ENCODE peak calls at places on chromosomes 6 and 20, in six cellular contexts. One of them, this sample, is unnamed. For H3K9me3, the result is how much of the 10 kb centered on the place peaks cover.

GRCh38 chr20:63658749-63659187 is 656 bp downstream of the RTEL1 start:
- DNase-seq in H9: no peak
- DNase-seq in ovary: no peak
- DNase-seq in IMR-90: peak
- DNase-seq in fibroblast of lung: peak
- DNase-seq in tibial artery: no peak
- DNase-seq in this sample: peak

GRCh38 chr6:136599324-136600011 is 49.2 kb upstream of the MAP7 start:
- DNase-seq in H9: no peak
- DNase-seq in ovary: no peak
- DNase-seq in IMR-90: peak
- DNase-seq in fibroblast of lung: peak
- DNase-seq in tibial artery: no peak
- DNase-seq in this sample: peak

GRCh38 chr6:35686873-35687557 is 1.7 kb downstream of the FKBP5 start:
- DNase-seq in H9: no peak
- DNase-seq in ovary: no peak
- DNase-seq in IMR-90: no peak
- DNase-seq in fibroblast of lung: no peak
- DNase-seq in tibial artery: no peak
- DNase-seq in this sample: no peak

GRCh38 chr6:35945650-35946025 is 24.7 kb upstream of the SRPK1 start:
- DNase-seq in H9: no peak
- DNase-seq in ovary: no peak
- DNase-seq in IMR-90: peak
- DNase-seq in fibroblast of lung: peak
- DNase-seq in tibial artery: no peak
- DNase-seq in this sample: no peak

GRCh38 chr6:108080010-108080780 is 5.7 kb upstream of the OSTM1 start:
- DNase-seq in H9: peak
- DNase-seq in ovary: no peak
- DNase-seq in IMR-90: peak
- DNase-seq in fibroblast of lung: peak
- DNase-seq in tibial artery: no peak
- DNase-seq in this sample: no peak

GRCh38 chr6:106339334-106340029 is 13.9 kb upstream of the ATG5 start:
- DNase-seq in H9: peak
- DNase-seq in ovary: no peak
- DNase-seq in IMR-90: peak
- DNase-seq in fibroblast of lung: peak
- DNase-seq in tibial artery: peak
- DNase-seq in this sample: no peak

GRCh38 chr6:87421576-87421975 is 13.8 kb downstream of the CFAP206 start:
- DNase-seq in H9: no peak
- DNase-seq in ovary: no peak
- DNase-seq in IMR-90: no peak
- DNase-seq in fibroblast of lung: no peak
- DNase-seq in tibial artery: no peak
- DNase-seq in this sample: no peak

GRCh38 chr6:106077881-106078280 is 8.3 kb upstream of the PRDM1 start:
- DNase-seq in H9: no peak
- DNase-seq in ovary: no peak
- DNase-seq in IMR-90: peak
- DNase-seq in fibroblast of lung: no peak
- DNase-seq in tibial artery: no peak
- DNase-seq in this sample: no peak

GRCh38 chr20:45367126-45367525 is 4.2 kb downstream of the SYS1 start:
- DNase-seq in H9: no peak
- DNase-seq in ovary: no peak
- DNase-seq in IMR-90: no peak
- DNase-seq in fibroblast of lung: no peak
- DNase-seq in tibial artery: no peak
- DNase-seq in this sample: no peak

GRCh38 chr20:23161968-23162696 is 76.0 kb upstream of the CD93 start:
- DNase-seq in H9: peak
- DNase-seq in ovary: no peak
- DNase-seq in IMR-90: no peak
- DNase-seq in fibroblast of lung: peak
- DNase-seq in tibial artery: peak
- DNase-seq in this sample: peak

DNA sequence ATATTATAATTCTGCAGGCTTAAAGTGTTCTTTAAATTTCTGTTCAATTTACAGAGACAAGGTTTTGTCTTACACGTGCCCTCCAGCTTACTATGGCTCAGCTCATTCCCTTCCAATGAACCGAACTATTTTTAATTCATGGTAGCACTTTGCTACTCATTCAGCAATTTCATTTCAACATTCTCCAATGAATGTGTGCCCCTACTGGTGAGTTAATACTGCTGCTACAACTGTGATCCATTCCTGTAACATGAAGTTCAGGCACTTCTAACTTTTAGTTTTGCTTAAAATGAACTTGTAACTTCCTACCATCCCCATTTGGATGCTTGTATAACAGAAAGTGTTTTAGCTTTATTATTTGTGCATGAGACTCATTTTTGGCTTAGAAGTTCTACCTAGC is 99.7 kb downstream of the F13A1 start:
- DNase-seq in H9: no peak
- DNase-seq in ovary: no peak
- DNase-seq in IMR-90: no peak
- DNase-seq in fibroblast of lung: no peak
- DNase-seq in tibial artery: no peak
- DNase-seq in this sample: no peak
- TF ChIP-seq CTCF in H9: peak
- TF ChIP-seq CTCF in ovary: no peak
- TF ChIP-seq CTCF in IMR-90: no peak
- TF ChIP-seq CTCF in fibroblast of lung: no peak
- TF ChIP-seq CTCF in tibial artery: peak
- TF ChIP-seq CTCF in this sample: peak

GRCh38 chr6:88665131-88665530 is 298.3 kb downstream of the RNGTT start:
- DNase-seq in H9: no peak
- DNase-seq in ovary: no peak
- DNase-seq in IMR-90: no peak
- DNase-seq in fibroblast of lung: no peak
- DNase-seq in tibial artery: no peak
- DNase-seq in this sample: no peak
- H3K9me3 ChIP-seq in H9: under half
- H3K9me3 ChIP-seq in ovary: under half
- H3K9me3 ChIP-seq in IMR-90: under half
- H3K9me3 ChIP-seq in fibroblast of lung: under half
- H3K9me3 ChIP-seq in tibial artery: under half
- H3K9me3 ChIP-seq in this sample: under half

DNA sequence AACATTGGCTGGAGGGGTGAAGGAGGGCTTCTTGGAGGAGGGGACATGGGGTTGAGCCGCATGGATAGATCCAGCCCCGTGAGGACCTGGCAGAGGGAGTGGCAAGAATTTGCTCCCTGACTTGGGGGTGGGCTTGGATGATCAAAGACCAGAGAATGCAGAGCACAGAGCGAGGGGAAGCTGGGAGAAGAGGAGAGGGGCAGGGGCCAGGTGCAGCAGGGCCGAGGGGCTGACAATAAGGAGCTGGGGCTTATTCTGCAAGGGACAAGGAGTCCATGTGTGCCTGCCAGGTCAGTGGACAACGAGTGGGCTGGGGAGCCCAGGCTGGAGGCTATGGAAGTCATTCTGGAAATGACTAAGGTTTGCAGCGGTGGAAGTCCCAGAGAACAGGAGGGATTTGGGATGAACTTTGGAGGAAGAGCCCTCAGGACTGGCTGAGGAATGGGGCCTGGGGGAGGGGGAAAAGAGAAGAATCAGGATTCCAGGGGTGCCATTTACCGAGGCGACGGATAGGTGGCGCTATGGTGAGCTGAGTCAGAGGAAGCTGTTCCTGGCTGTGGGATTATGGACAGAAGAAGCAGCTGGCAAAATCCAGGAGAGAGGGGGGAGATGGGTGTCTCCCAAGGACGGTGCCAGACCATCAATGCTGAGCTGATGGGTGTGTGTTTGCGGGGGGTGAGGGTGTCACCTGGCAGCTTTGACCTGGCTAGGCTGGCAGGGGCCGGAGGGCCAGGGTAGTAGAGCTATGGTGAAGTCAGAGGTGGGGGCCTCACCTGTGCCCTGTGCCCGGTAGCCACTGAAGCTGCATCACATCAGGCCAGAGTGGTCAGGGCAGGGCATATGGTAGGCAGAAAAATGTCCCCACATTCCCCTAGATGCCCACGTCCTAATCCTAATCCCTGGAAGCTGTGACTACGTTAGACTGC is 7.8 kb downstream of the KCNG1 start:
- DNase-seq in H9: peak
- DNase-seq in ovary: no peak
- DNase-seq in IMR-90: peak
- DNase-seq in fibroblast of lung: peak
- DNase-seq in tibial artery: no peak
- DNase-seq in this sample: no peak
- TF ChIP-seq CTCF in H9: peak
- TF ChIP-seq CTCF in ovary: no peak
- TF ChIP-seq CTCF in IMR-90: peak
- TF ChIP-seq CTCF in fibroblast of lung: peak
- TF ChIP-seq CTCF in tibial artery: peak
- TF ChIP-seq CTCF in this sample: peak

DNA sequence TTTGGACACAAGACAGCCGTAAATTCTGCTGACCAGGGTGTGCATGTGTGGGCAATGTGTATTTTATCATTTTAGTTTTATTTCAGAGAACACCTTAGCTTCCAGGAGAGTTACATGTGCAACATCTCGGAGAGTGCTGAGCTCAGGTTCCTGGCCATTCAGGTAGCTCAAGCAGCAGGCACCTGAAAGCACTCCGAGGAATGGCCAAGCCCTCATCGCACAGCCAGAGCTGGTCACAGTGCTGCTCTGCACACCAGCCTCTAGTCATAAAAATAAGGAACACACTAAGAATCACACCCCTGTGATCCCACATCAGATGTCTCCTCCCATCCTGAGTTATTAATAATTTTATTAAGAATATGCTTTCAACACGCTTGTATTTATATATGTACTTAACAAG is 36.2 kb upstream of the IRF4 start:
- DNase-seq in H9: no peak
- DNase-seq in ovary: no peak
- DNase-seq in IMR-90: no peak
- DNase-seq in fibroblast of lung: no peak
- DNase-seq in tibial artery: no peak
- DNase-seq in this sample: no peak
- H3K9me3 ChIP-seq in H9: half or more
- H3K9me3 ChIP-seq in ovary: under half
- H3K9me3 ChIP-seq in IMR-90: under half
- H3K9me3 ChIP-seq in fibroblast of lung: under half
- H3K9me3 ChIP-seq in tibial artery: under half
- H3K9me3 ChIP-seq in this sample: under half

DNA sequence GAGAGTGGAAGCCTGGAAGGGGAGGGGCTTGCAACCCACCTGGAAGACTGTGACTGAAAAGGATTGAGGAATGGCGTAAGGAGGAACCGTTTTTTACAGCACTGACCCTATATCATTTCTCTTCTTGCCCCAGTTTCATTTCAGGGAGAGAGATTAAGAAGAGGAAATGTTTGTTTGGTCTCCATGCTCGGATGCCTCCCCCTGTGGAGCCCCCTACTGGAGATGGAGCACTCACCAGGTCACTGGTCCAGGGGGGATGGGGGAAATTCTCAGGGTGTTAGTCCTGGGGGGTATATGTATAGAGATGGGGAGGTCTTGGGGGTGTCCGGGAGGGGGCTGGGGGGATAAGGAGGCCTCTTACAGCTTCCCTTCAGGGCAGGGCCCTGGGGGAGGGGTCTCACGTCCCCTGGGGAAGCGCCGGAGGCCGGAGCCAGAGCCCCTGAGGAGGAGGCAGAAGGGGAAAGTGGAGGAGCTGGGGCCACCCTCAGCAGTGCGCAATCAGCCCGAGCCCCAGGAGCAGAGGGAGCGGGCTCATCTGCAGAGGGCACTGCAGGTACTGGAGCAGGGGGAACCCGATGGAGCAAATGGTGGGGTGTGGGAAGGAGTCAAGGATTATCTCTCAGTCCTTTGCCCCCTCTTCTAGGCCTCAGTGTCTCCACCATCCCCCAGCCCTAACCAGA is 3.2 kb downstream of the CUTA start:
- DNase-seq in H9: peak
- DNase-seq in ovary: no peak
- DNase-seq in IMR-90: no peak
- DNase-seq in fibroblast of lung: no peak
- DNase-seq in tibial artery: no peak
- DNase-seq in this sample: no peak
- TF ChIP-seq CTCF in H9: peak
- TF ChIP-seq CTCF in ovary: no peak
- TF ChIP-seq CTCF in IMR-90: peak
- TF ChIP-seq CTCF in fibroblast of lung: peak
- TF ChIP-seq CTCF in tibial artery: no peak
- TF ChIP-seq CTCF in this sample: no peak

GRCh38 chr20:60313609-60314008 is 355.4 kb downstream of the CDH26 start:
- DNase-seq in H9: no peak
- DNase-seq in ovary: no peak
- DNase-seq in IMR-90: no peak
- DNase-seq in fibroblast of lung: no peak
- DNase-seq in tibial artery: no peak
- DNase-seq in this sample: no peak
- H3K9me3 ChIP-seq in H9: under half
- H3K9me3 ChIP-seq in ovary: under half
- H3K9me3 ChIP-seq in IMR-90: under half
- H3K9me3 ChIP-seq in fibroblast of lung: under half
- H3K9me3 ChIP-seq in tibial artery: under half
- H3K9me3 ChIP-seq in this sample: under half

DNA sequence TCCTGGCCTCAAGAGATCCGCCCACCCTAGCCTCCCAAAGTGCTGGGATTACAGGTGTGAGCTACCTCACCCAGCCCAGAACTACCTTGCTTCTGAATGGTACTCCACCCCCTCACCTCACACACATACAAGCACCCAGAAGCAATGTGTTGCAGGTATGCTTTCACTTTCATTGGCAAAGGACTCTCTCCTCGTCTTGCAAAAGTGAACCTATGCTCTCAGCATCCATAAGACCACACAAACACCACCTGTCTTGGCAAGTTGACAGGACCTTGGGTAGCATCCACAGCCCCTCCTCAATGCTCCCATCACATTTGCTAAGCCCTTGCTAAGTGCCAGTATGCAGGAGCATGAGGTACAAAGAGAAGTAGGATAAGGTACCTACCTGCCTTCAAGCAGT is 3.7 kb downstream of the KIF13A start:
- DNase-seq in H9: no peak
- DNase-seq in ovary: no peak
- DNase-seq in IMR-90: no peak
- DNase-seq in fibroblast of lung: no peak
- DNase-seq in tibial artery: no peak
- DNase-seq in this sample: no peak
- TF ChIP-seq CTCF in H9: no peak
- TF ChIP-seq CTCF in ovary: no peak
- TF ChIP-seq CTCF in IMR-90: no peak
- TF ChIP-seq CTCF in fibroblast of lung: no peak
- TF ChIP-seq CTCF in tibial artery: no peak
- TF ChIP-seq CTCF in this sample: no peak

GRCh38 chr20:29878777-29879442 is 1378.6 kb upstream of the DEFB115 start:
- DNase-seq in H9: no peak
- DNase-seq in ovary: no peak
- DNase-seq in IMR-90: no peak
- DNase-seq in fibroblast of lung: no peak
- DNase-seq in tibial artery: no peak
- DNase-seq in this sample: no peak
- H3K9me3 ChIP-seq in H9: half or more
- H3K9me3 ChIP-seq in ovary: under half
- H3K9me3 ChIP-seq in IMR-90: half or more
- H3K9me3 ChIP-seq in fibroblast of lung: under half
- H3K9me3 ChIP-seq in tibial artery: half or more
- H3K9me3 ChIP-seq in this sample: under half

GRCh38 chr20:53594068-53595017 is 704 bp upstream of the ZNF217 start:
- DNase-seq in H9: peak
- DNase-seq in ovary: peak
- DNase-seq in IMR-90: peak
- DNase-seq in fibroblast of lung: peak
- DNase-seq in tibial artery: peak
- DNase-seq in this sample: peak
- TF ChIP-seq CTCF in H9: peak
- TF ChIP-seq CTCF in ovary: no peak
- TF ChIP-seq CTCF in IMR-90: peak
- TF ChIP-seq CTCF in fibroblast of lung: no peak
- TF ChIP-seq CTCF in tibial artery: no peak
- TF ChIP-seq CTCF in this sample: no peak

This sample was measured in psoas muscle.